ENCODE peak calls at places on chromosomes 11 and 22, in four cellular contexts. One of them, this sample, is unnamed.

GRCh38 chr22:37165940-37166674 is 16.4 kb upstream of the IL2RB start:
- DNase-seq in HFFc6: no peak
- DNase-seq in fibroblast of pulmonary artery: no peak
- DNase-seq in activated T-cell treated with anti-CD3 and anti-CD28 coated beads for 1 hour: no peak
- DNase-seq in this sample: no peak

GRCh38 chr22:24323695-24324094 is 53.1 kb downstream of the SPECC1L start:
- DNase-seq in HFFc6: no peak
- DNase-seq in fibroblast of pulmonary artery: no peak
- DNase-seq in activated T-cell treated with anti-CD3 and anti-CD28 coated beads for 1 hour: no peak
- DNase-seq in this sample: no peak

GRCh38 chr11:2447253-2447950 is 2.6 kb downstream of the KCNQ1 start:
- DNase-seq in HFFc6: no peak
- DNase-seq in fibroblast of pulmonary artery: no peak
- DNase-seq in activated T-cell treated with anti-CD3 and anti-CD28 coated beads for 1 hour: no peak
- DNase-seq in this sample: no peak

GRCh38 chr11:36051235-36052072 is 107.6 kb downstream of the LDLRAD3 start:
- DNase-seq in HFFc6: no peak
- DNase-seq in fibroblast of pulmonary artery: no peak
- DNase-seq in activated T-cell treated with anti-CD3 and anti-CD28 coated beads for 1 hour: no peak
- DNase-seq in this sample: no peak

GRCh38 chr11:117934526-117935307 is 5.5 kb upstream of the TMPRSS13 start:
- DNase-seq in HFFc6: no peak
- DNase-seq in fibroblast of pulmonary artery: no peak
- DNase-seq in activated T-cell treated with anti-CD3 and anti-CD28 coated beads for 1 hour: no peak
- DNase-seq in this sample: no peak

GRCh38 chr22:37213218-37213855 is 1.1 kb upstream of the SSTR3 start:
- DNase-seq in HFFc6: no peak
- DNase-seq in fibroblast of pulmonary artery: no peak
- DNase-seq in activated T-cell treated with anti-CD3 and anti-CD28 coated beads for 1 hour: no peak
- DNase-seq in this sample: no peak

GRCh38 chr11:72030428-72031045 is 31.8 kb downstream of the IL18BP start:
- DNase-seq in HFFc6: no peak
- DNase-seq in fibroblast of pulmonary artery: no peak
- DNase-seq in activated T-cell treated with anti-CD3 and anti-CD28 coated beads for 1 hour: no peak
- DNase-seq in this sample: no peak

GRCh38 chr22:32684822-32685187 is 116.7 kb upstream of the TIMP3 start:
- DNase-seq in HFFc6: peak
- DNase-seq in fibroblast of pulmonary artery: peak
- DNase-seq in activated T-cell treated with anti-CD3 and anti-CD28 coated beads for 1 hour: no peak
- DNase-seq in this sample: no peak

GRCh38 chr11:127000291-127000968 is at the start of gene KIRREL3:
- DNase-seq in HFFc6: peak
- DNase-seq in fibroblast of pulmonary artery: no peak
- DNase-seq in activated T-cell treated with anti-CD3 and anti-CD28 coated beads for 1 hour: no peak
- DNase-seq in this sample: peak

GRCh38 chr11:32658639-32659406 is 75.2 kb downstream of the EIF3M start:
- DNase-seq in HFFc6: no peak
- DNase-seq in fibroblast of pulmonary artery: peak
- DNase-seq in activated T-cell treated with anti-CD3 and anti-CD28 coated beads for 1 hour: no peak
- DNase-seq in this sample: no peak

GRCh38 chr22:39212721-39213376 is 31.9 kb downstream of the PDGFB start:
- DNase-seq in HFFc6: peak
- DNase-seq in fibroblast of pulmonary artery: peak
- DNase-seq in activated T-cell treated with anti-CD3 and anti-CD28 coated beads for 1 hour: no peak
- DNase-seq in this sample: no peak

GRCh38 chr11:16408619-16409018 is 52.3 kb upstream of the SOX6 start:
- DNase-seq in HFFc6: no peak
- DNase-seq in fibroblast of pulmonary artery: no peak
- DNase-seq in activated T-cell treated with anti-CD3 and anti-CD28 coated beads for 1 hour: no peak
- DNase-seq in this sample: no peak

GRCh38 chr22:47692811-47693210 is 930.4 kb downstream of the TBC1D22A start:
- DNase-seq in HFFc6: no peak
- DNase-seq in fibroblast of pulmonary artery: no peak
- DNase-seq in activated T-cell treated with anti-CD3 and anti-CD28 coated beads for 1 hour: no peak
- DNase-seq in this sample: no peak

GRCh38 chr22:37018815-37019308 is 385 bp downstream of the TST start:
- DNase-seq in HFFc6: peak
- DNase-seq in fibroblast of pulmonary artery: peak
- DNase-seq in activated T-cell treated with anti-CD3 and anti-CD28 coated beads for 1 hour: no peak
- DNase-seq in this sample: peak

GRCh38 chr11:102115557-102115956 is 5.3 kb downstream of the YAP1 start:
- DNase-seq in HFFc6: peak
- DNase-seq in fibroblast of pulmonary artery: peak
- DNase-seq in activated T-cell treated with anti-CD3 and anti-CD28 coated beads for 1 hour: no peak
- DNase-seq in this sample: no peak

GRCh38 chr11:113289341-113290187 is 24.8 kb upstream of the TTC12 start:
- DNase-seq in HFFc6: peak
- DNase-seq in fibroblast of pulmonary artery: peak
- DNase-seq in activated T-cell treated with anti-CD3 and anti-CD28 coated beads for 1 hour: peak
- DNase-seq in this sample: peak